ENCODE peak calls at places on chromosomes 2 and 18, in ten cellular contexts. S is GM23338, J is vagina, Z is MM.1S, E is RWPE2, L is BJ, D is GM23248, K is thyroid gland, N is colonic mucosa, H is neural progenitor cell. O is an unnamed sample.

GRCh38 chr2:8306530-8307351 is 375.1 kb upstream of the ID2 start:
- DNase-seq in S (no peak), J (no peak), Z (no peak), E (no peak), L (no peak), D (peak; percentile 23), K (peak; percentile 44), N (peak; percentile 3), H (no peak), O (no peak)

GRCh38 chr18:77114564-77115391 is 17.8 kb downstream of the MBP start:
- DNase-seq in S (no peak), J (peak; percentile 98), Z (no peak), E (peak; percentile 97), L (peak; percentile 68), D (peak; percentile 99), K (peak; percentile 74), N (peak; percentile 87), H (no peak), O (peak; percentile 89)

GRCh38 chr2:86290596-86291327 is 46.7 kb downstream of the REEP1 start:
- DNase-seq in S (no peak), J (peak; percentile 25), Z (no peak), E (no peak), L (no peak), D (no peak), K (no peak), N (no peak), H (no peak), O (no peak)

GRCh38 chr2:39666489-39667141 is 898 bp downstream of the TMEM178A start:
- DNase-seq in S (peak; percentile 44), J (no peak), Z (no peak), E (no peak), L (no peak), D (peak; percentile 36), K (peak; percentile 5), N (no peak), H (peak; percentile 31), O (no peak)

GRCh38 chr18:24015897-24016631 is 1.5 kb downstream of the TTC39C start:
- DNase-seq in S (no peak), J (no peak), Z (no peak), E (no peak), L (no peak), D (peak; percentile 20), K (no peak), N (no peak), H (peak; percentile 19), O (no peak)

GRCh38 chr2:216516730-216517350 is 18.2 kb downstream of the RPL37A start:
- DNase-seq in S (peak; percentile 79), J (no peak), Z (peak; percentile 20), E (no peak), L (no peak), D (peak; percentile 73), K (no peak), N (no peak), H (peak; percentile 44), O (no peak)

GRCh38 chr2:72108121-72108520 is 39.5 kb downstream of the CYP26B1 start:
- DNase-seq in S (no peak), J (no peak), Z (no peak), E (no peak), L (no peak), D (peak; percentile 59), K (no peak), N (no peak), H (no peak), O (no peak)

GRCh38 chr2:171482308-171482707 is 40.0 kb upstream of the CYBRD1 start:
- DNase-seq in S (no peak), J (no peak), Z (no peak), E (no peak), L (no peak), D (no peak), K (no peak), N (no peak), H (no peak), O (no peak)

GRCh38 chr2:215994901-215995300 is 18.4 kb downstream of the MREG start:
- DNase-seq in S (no peak), J (no peak), Z (no peak), E (no peak), L (no peak), D (no peak), K (no peak), N (no peak), H (no peak), O (no peak)

GRCh38 chr2:40144022-40144421 is 307.9 kb downstream of the SLC8A1 start:
- DNase-seq in S (peak; percentile 76), J (no peak), Z (no peak), E (no peak), L (no peak), D (no peak), K (no peak), N (no peak), H (no peak), O (no peak)

DNA sequence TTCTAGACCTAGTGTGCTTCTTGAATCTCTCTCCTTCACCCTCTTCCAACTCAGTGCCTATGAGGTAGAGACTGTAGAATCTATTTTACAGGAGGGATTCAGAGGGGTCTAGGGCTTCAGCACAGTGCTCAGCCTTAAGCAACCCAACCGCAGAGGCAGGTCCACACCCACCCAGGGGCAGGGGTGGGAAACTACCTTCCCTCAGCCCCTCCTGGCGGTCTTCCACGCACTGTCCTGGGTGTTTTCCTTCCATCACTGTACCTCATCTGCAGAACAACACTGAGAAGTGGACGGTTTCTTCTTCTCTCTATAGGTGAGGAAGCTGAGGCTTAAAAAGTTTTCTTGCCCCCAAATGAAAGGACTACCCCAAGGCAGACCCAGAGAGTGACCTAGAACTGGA is 222.3 kb downstream of the ALK start:
- DNase-seq in S (no peak), J (no peak), Z (no peak), E (no peak), L (no peak), D (no peak), K (no peak), N (no peak), H (no peak), O (peak; percentile 14)
- H3K36me3 ChIP-seq in S (no peaks in the 10 kb centered on the region), J (no peaks in the 10 kb centered on the region), Z (no peaks in the 10 kb centered on the region), E (no peaks in the 10 kb centered on the region), L (no peaks in the 10 kb centered on the region), D (no peaks in the 10 kb centered on the region), K (no peaks in the 10 kb centered on the region), N (no peaks in the 10 kb centered on the region), H (no peaks in the 10 kb centered on the region), O (no peaks in the 10 kb centered on the region)

GRCh38 chr2:196136151-196136550 is 35.2 kb downstream of the STK17B start:
- DNase-seq in S (no peak), J (no peak), Z (no peak), E (no peak), L (no peak), D (peak; percentile 11), K (no peak), N (no peak), H (no peak), O (no peak)
- H3K36me3 ChIP-seq in S (peaks cover 12% of the 10 kb centered on the region), J (no peaks in the 10 kb centered on the region), Z (peaks cover 19% of the 10 kb centered on the region), E (peaks cover 67% of the 10 kb centered on the region), L (peaks cover 7% of the 10 kb centered on the region), D (peaks cover 70% of the 10 kb centered on the region), K (peaks cover 29% of the 10 kb centered on the region), N (no peaks in the 10 kb centered on the region), H (no peaks in the 10 kb centered on the region), O (peaks cover 12% of the 10 kb centered on the region)

GRCh38 chr2:241091734-241092445 is 10.2 kb downstream of the MTERF4 start:
- DNase-seq in S (no peak), J (no peak), Z (no peak), E (no peak), L (no peak), D (no peak), K (peak; percentile 51), N (no peak), H (no peak), O (no peak)

GRCh38 chr2:241087420-241088268 is 14.4 kb downstream of the MTERF4 start:
- DNase-seq in S (no peak), J (no peak), Z (no peak), E (no peak), L (no peak), D (no peak), K (no peak), N (no peak), H (no peak), O (no peak)

GRCh38 chr2:241088376-241088775 is 13.7 kb downstream of the MTERF4 start:
- DNase-seq in S (no peak), J (no peak), Z (no peak), E (no peak), L (no peak), D (no peak), K (no peak), N (no peak), H (no peak), O (no peak)

GRCh38 chr2:241091201-241091600 is 10.9 kb downstream of the MTERF4 start:
- DNase-seq in S (no peak), J (no peak), Z (no peak), E (no peak), L (no peak), D (no peak), K (peak; percentile 24), N (no peak), H (no peak), O (no peak)

DNA sequence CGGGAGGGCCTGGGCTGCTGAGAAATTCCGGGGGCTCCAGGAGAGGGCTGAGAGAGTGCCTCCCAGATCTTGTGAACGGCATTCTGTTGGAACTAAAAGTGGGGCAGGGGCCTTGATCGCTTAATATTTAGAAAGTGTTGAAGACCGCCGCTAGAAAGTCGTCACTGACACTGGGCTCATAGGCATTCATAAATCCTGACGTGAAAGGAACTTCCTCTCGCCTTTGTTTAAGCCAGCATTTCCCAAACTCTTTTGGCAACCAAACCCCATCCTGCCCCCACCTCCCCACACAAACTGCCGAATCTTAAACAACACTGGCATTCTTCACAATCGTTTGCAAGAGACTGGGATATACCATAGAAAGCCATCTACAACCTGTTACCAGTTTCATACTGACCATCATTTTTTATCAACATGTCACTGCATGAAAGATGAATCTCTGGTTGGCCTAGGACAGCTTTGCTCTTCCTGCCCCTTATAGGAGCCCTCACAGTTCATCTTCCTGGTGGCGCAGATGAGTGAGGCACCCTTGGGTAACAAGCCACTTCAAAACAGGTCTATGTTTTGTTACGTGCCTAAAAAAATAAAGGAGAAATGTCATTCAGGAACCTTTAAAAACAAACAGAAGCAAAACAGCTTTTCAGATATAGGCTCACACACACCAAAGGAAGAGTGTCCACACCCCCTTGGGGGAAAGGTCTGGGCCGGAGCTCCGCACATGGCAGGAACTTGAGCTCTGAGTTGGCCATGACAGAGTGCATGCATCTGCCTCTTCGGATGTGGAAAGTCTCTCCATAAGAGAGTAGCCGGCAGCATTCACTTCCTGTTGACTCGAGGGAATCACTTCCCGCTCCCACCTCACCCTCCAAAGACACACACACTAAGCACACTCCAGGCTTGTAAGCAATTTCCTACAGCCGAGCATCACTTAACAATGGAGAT is 13.0 kb downstream of the MTERF4 start:
- DNase-seq in S (no peak), J (no peak), Z (no peak), E (no peak), L (no peak), D (no peak), K (no peak), N (no peak), H (no peak), O (no peak)
- H3K36me3 ChIP-seq in S (peaks cover 12% of the 10 kb centered on the region), J (no peaks in the 10 kb centered on the region), Z (no peaks in the 10 kb centered on the region), E (peaks cover 62% of the 10 kb centered on the region), L (peaks cover 28% of the 10 kb centered on the region), D (peaks cover 51% of the 10 kb centered on the region), K (peaks cover 36% of the 10 kb centered on the region), N (no peaks in the 10 kb centered on the region), H (peaks cover 3% of the 10 kb centered on the region), O (peaks cover 42% of the 10 kb centered on the region)

DNA sequence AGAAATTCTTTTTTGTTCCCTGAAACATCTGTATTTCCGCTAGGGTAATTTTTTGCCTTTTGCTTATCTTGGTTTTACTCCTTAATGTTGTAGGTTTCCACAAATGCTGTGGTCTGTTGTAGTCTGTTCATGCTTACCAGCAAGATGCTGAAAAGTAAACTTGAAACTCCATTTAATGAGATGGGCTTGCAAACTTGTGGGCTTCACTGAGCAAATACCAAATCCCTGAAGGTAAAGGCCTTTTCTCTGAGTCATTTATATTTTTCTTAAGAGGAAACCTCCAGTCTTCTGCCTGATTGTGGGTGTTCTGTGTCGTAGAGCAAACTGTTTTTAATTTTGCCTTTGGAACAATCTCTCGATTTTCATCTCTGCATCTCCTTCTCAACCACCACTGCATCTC is 9.3 kb downstream of the SP140 start:
- DNase-seq in S (no peak), J (no peak), Z (no peak), E (no peak), L (no peak), D (no peak), K (no peak), N (no peak), H (no peak), O (no peak)
- H3K36me3 ChIP-seq in S (no peaks in the 10 kb centered on the region), J (no peaks in the 10 kb centered on the region), Z (no peaks in the 10 kb centered on the region), E (no peaks in the 10 kb centered on the region), L (no peaks in the 10 kb centered on the region), D (no peaks in the 10 kb centered on the region), K (no peaks in the 10 kb centered on the region), N (no peaks in the 10 kb centered on the region), H (no peaks in the 10 kb centered on the region), O (no peaks in the 10 kb centered on the region)